ENCODE peak calls at places on chromosomes 4 and X, in four cellular contexts. V, I, A and K are unnamed samples.

GRCh38 chr4:122914292-122914904 is 8.0 kb downstream of the NUDT6 start:
- DNase-seq in A (no peak), I (no peak), V (peak; percentile 65), K (peak; percentile 23)

GRCh38 chr4:121980643-121981042 is 28.8 kb upstream of the TRPC3 start:
- DNase-seq in A (no peak), I (no peak), V (no peak), K (no peak)

GRCh38 chr4:151117371-151117962 is 18.0 kb downstream of the RPS3A start:
- DNase-seq in I (peak; percentile 64), V (peak; percentile 71), A (peak; percentile 49), K (peak; percentile 78)

GRCh38 chr4:154591890-154592289 is 1.3 kb upstream of the FGA start:
- DNase-seq in V (no peak), A (no peak), I (no peak), K (no peak)

GRCh38 chr4:23163649-23164436 is 471.1 kb downstream of the GBA3 start:
- DNase-seq in A (no peak), I (no peak), V (no peak), K (no peak)

GRCh38 chr4:162163892-162164759 is at the start of gene FSTL5:
- DNase-seq in I (peak; percentile 82), A (peak; percentile 22), V (no peak), K (peak; percentile 42)

GRCh38 chr4:101818362-101818761 is 27.8 kb downstream of the BANK1 start:
- DNase-seq in A (no peak), I (no peak), V (no peak), K (no peak)

GRCh38 chrX:110442631-110443030 is 84.0 kb downstream of the RTL9 start:
- DNase-seq in I (no peak), A (peak; percentile 46), V (peak; percentile 8), K (peak; percentile 13)

GRCh38 chr4:78954048-78954666 is 14.9 kb upstream of the PAQR3 start:
- DNase-seq in A (no peak), V (peak; percentile 40), I (no peak), K (no peak)

GRCh38 chrX:37993857-37994619 is 12.3 kb upstream of the SYTL5 start:
- DNase-seq in I (peak; percentile 72), A (no peak), V (peak; percentile 29), K (peak; percentile 35)

GRCh38 chrX:125293792-125294780 is 25.6 kb upstream of the TEX13C start:
- DNase-seq in A (no peak), V (no peak), I (no peak), K (no peak)

GRCh38 chr4:73731968-73732610 is 8.3 kb upstream of the CXCL8 start:
- DNase-seq in A (no peak), V (no peak), I (no peak), K (no peak)

GRCh38 chr4:153346563-153346962 is 2.1 kb downstream of the MND1 start:
- DNase-seq in A (no peak), V (peak; percentile 60), I (no peak), K (no peak)
- TF ChIP-seq CTCF in A (no peak), V (peak; percentile 62), I (no peak), K (no peak)

GRCh38 chrX:81411517-81411916 is 209.6 kb downstream of the SH3BGRL start:
- DNase-seq in A (no peak), V (no peak), I (no peak), K (no peak)
- TF ChIP-seq CTCF in A (no peak), V (no peak), I (no peak), K (no peak)

DNA sequence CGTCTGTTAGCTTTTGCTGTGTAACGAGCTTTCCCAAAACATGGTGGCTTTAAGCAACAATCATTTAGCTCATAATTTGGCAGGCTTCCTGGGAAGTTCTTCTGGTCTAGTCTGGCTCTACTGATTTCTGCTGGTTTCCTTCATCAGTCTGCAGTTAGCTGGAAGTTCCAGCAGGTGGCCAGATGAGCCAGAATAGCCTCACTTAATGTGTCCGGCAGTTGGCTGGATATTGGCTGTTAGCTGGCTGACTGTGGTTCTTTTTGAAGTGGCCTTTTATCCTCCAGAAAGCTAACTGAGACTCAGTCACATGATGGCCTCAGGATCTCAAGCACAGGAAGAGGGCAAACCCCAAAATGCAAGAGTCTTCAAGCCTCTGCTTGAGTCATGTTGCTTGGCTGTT is 34.9 kb downstream of the FTHL17 start:
- DNase-seq in A (peak; percentile 10), V (peak; percentile 54), I (peak; percentile 30), K (peak; percentile 32)
- TF ChIP-seq CTCF in A (peak; percentile 24), V (peak; percentile 77), I (peak; percentile 67), K (peak; percentile 58)

GRCh38 chr4:185344743-185345538 is 50.8 kb downstream of the LRP2BP start:
- DNase-seq in A (no peak), I (no peak), V (peak; percentile 51), K (peak; percentile 46)
- TF ChIP-seq CTCF in A (no peak), I (no peak), V (peak; percentile 27), K (no peak)

GRCh38 chr4:99462875-99463464 is 27.8 kb upstream of the ADH7 start:
- DNase-seq in V (peak; percentile 61), A (peak; percentile 53), I (peak; percentile 62), K (peak; percentile 47)
- TF ChIP-seq CTCF in V (peak; percentile 90), A (peak; percentile 70), I (peak; percentile 64), K (peak; percentile 65)